ENCODE peak calls at places on chromosomes 2 and 18, in six cellular contexts. A is GM12891, Z is HepG2, K is GM12878, F is H1, T is K562. W is an unnamed sample.

GRCh38 chr2:38377501-38378258 is 607 bp upstream of the ATL2 start:
- DNase-seq in A (no peak), Z (peak), K (no peak), F (no peak), T (no peak), W (no peak)

GRCh38 chr2:237790353-237790752 is 8.2 kb upstream of the RBM44 start:
- DNase-seq in A (no peak), Z (no peak), K (no peak), F (no peak), T (no peak), W (no peak)

GRCh38 chr18:62999392-62999791 is 284.1 kb downstream of the PHLPP1 start:
- DNase-seq in A (no peak), Z (no peak), K (no peak), F (no peak), T (no peak), W (no peak)

GRCh38 chr2:30714811-30715709 is 92.2 kb downstream of the CAPN13 start:
- DNase-seq in A (no peak), Z (no peak), K (no peak), F (peak), T (no peak), W (no peak)

GRCh38 chr18:53756607-53756972 is 467.9 kb downstream of the MBD2 start:
- DNase-seq in A (no peak), Z (no peak), K (no peak), F (no peak), T (no peak), W (no peak)

GRCh38 chr2:66555076-66555475 is 120.2 kb downstream of the MEIS1 start:
- DNase-seq in A (no peak), Z (no peak), K (no peak), F (no peak), T (no peak), W (no peak)

GRCh38 chr2:192091480-192091879 is 103.3 kb downstream of the TMEFF2 start:
- DNase-seq in A (no peak), Z (no peak), K (no peak), F (no peak), T (no peak), W (no peak)

GRCh38 chr18:48954837-48955527 is 4.2 kb upstream of the SMAD7 start:
- DNase-seq in A (no peak), Z (no peak), K (no peak), F (no peak), T (no peak), W (no peak)

GRCh38 chr2:8860239-8860638 is 22.8 kb upstream of the KIDINS220 start:
- DNase-seq in A (no peak), Z (no peak), K (no peak), F (no peak), T (no peak), W (no peak)

GRCh38 chr2:35788543-35788942 is 567.0 kb upstream of the CRIM1 start:
- DNase-seq in A (no peak), Z (no peak), K (no peak), F (no peak), T (no peak), W (no peak)

GRCh38 chr2:102001767-102002142 is 10.0 kb downstream of the IL1R2 start:
- DNase-seq in A (no peak), Z (no peak), K (no peak), F (no peak), T (no peak), W (no peak)

GRCh38 chr2:137939026-137939425 is 25.2 kb upstream of the HNMT start:
- DNase-seq in A (no peak), Z (no peak), K (no peak), F (no peak), T (no peak), W (no peak)

GRCh38 chr2:9897331-9897737 is 54.1 kb downstream of the TAF1B start:
- DNase-seq in A (no peak), Z (no peak), K (peak), F (no peak), T (no peak), W (no peak)
- TF ChIP-seq POLR2A in A (no peak), Z (no peak), K (no peak), F (no peak), T (no peak), W (no peak)

DNA sequence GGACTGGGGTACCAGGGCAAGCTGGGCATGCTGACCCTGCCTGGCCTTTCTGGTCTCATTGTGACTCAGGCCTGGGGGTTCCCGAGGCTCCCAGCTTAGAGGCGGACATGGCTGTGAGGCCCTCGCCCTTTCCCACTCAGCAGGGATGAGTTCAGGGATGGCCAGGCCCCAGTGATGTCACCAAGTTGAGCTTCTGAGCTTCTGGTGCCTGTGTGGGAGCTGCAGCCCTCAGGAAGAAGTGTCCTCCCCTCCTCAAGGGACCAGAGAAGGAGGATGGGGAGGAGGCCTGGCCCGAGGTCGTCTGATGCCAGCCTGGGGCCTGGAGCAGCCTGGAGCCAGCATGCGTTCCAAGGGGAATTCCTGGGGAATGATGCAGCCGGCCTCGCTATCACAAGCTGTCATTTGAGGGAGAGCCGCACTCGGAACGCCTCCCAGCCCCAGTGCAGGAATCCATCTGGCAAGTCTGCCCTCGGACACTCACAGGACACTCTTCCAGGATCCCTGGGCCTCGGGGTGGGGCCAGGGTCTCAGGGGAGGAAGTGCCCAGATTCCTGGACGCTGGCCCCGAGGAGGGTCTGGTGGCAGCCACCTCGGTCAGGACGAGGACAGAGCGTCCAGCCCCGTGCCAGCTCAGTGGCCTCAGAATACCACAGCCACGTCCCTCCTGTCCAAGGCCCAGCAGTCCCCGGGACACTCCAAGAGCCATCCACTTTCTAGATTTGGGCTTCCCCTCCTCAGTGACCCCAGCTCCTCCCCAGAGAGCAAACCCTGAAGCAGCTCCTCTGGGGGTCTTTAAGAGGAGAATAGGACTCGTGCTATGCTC is 61.2 kb upstream of the GPC1 start:
- DNase-seq in A (no peak), Z (peak), K (no peak), F (no peak), T (no peak), W (no peak)
- TF ChIP-seq POLR2AphosphoS5 in A (no peak), Z (no peak), K (no peak), F (no peak), T (no peak), W (no peak)

GRCh38 chr2:158904126-158904525 is 64.3 kb upstream of the TANC1 start:
- DNase-seq in A (no peak), Z (no peak), K (no peak), F (no peak), T (no peak), W (no peak)

GRCh38 chr2:158907926-158908462 is 60.4 kb upstream of the TANC1 start:
- DNase-seq in A (no peak), Z (no peak), K (no peak), F (no peak), T (no peak), W (no peak)

GRCh38 chr2:158904620-158905177 is 63.7 kb upstream of the TANC1 start:
- DNase-seq in A (no peak), Z (no peak), K (no peak), F (no peak), T (no peak), W (no peak)

GRCh38 chr2:158902005-158902398 is 66.4 kb upstream of the TANC1 start:
- DNase-seq in A (no peak), Z (no peak), K (no peak), F (no peak), T (no peak), W (no peak)

DNA sequence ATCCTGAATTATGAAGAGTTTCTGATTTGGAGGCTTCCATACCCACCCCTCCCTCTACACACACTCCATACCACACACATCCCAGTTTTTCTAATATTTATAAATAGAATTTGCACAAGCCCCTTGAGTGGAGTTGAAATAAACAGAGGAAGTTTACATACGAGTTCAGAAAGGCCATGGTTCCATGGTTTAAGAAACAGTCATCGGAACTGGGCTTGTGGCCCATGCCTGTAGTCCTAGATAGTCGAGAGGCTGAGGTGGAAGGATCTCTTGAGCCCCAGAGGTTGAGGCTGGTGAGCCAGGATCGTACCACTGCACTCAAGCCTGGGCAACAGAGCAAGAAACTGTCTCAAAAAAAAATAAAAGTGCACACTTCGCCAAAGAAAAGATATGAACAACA is 62.6 kb upstream of the TANC1 start:
- DNase-seq in A (no peak), Z (no peak), K (no peak), F (no peak), T (no peak), W (no peak)
- TF ChIP-seq TAF1 in A (no peak), Z (no peak), K (no peak), F (no peak), T (no peak), W (no peak)

GRCh38 chr2:216500572-216500971 is 1.9 kb downstream of the RPL37A start:
- DNase-seq in A (no peak), Z (no peak), K (no peak), F (no peak), T (no peak), W (no peak)

GRCh38 chr2:216497382-216497781 is 1.3 kb upstream of the RPL37A start:
- DNase-seq in A (no peak), Z (no peak), K (no peak), F (no peak), T (no peak), W (no peak)

GRCh38 chr2:216497808-216498366 is 757 bp upstream of the RPL37A start:
- DNase-seq in A (no peak), Z (no peak), K (no peak), F (no peak), T (peak), W (no peak)

GRCh38 chr2:216499641-216500218 is 1.1 kb downstream of the RPL37A start:
- DNase-seq in A (no peak), Z (no peak), K (no peak), F (no peak), T (no peak), W (no peak)

DNA sequence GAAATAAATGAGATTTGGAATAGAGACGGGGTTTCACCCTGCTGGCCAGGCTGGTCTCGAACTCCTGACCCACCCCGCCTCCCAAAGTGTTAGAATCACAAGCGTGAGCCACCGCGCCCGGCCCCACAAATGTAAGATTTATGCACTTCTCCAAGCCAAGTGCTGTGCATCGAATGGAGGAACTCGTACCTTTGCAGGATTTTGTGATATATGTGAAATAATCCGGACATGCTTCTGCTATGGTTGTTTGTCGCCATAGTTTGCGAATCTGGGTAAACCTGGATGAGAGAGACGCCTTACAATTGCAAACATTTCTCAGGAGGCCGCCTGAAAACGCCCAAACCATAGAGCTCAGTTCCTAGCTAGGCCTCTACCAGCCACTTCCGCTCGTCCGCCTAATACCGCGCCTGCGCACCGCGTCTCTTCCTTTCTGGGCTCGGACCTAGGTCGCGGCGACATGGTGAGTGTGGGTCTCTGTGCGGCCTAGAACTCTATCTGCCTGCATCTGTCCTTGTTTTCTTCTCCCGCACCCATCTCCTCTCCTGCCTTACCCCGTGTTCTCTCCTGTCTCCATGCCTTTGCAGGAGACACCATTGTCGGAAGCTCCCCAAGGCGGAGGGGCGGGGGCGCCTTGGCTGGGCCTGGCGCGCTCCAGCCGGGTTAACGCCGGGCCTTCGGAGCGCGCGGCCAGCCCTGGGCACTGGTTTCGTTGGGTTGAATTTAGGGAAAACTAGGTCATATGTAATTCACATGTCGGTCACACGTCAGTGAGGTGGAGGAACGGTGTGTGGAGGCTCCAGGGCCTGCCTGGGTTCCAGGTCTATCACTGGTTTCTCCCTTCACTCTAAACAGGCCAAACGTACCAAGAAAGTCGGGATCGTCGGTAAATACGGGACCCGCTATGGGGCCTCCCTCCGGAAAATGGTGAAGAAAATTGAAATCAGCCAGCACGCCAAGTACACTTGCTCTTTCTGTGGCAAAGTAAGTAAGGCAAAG is at the start of gene RPL37A:
- DNase-seq in A (peak), Z (peak), K (peak), F (peak), T (peak), W (peak)
- TF ChIP-seq POLR2A in A (peak), Z (peak), K (peak), F (peak), T (peak), W (peak)

GRCh38 chr18:50679656-50680055 is 119.8 kb downstream of the MAPK4 start:
- DNase-seq in A (no peak), Z (no peak), K (no peak), F (no peak), T (no peak), W (no peak)

GRCh38 chr18:50674307-50674706 is 114.4 kb downstream of the MAPK4 start:
- DNase-seq in A (no peak), Z (no peak), K (no peak), F (no peak), T (no peak), W (no peak)

GRCh38 chr18:50675043-50675442 is 115.2 kb downstream of the MAPK4 start:
- DNase-seq in A (no peak), Z (no peak), K (no peak), F (no peak), T (no peak), W (no peak)

GRCh38 chr18:50678651-50679415 is 118.9 kb downstream of the MAPK4 start:
- DNase-seq in A (no peak), Z (no peak), K (no peak), F (no peak), T (no peak), W (no peak)
- TF ChIP-seq POLR2AphosphoS5 in A (no peak), Z (no peak), K (no peak), F (no peak), T (no peak), W (no peak)

GRCh38 chr2:224997802-224998201 is 44.5 kb downstream of the DOCK10 start:
- DNase-seq in A (no peak), Z (no peak), K (no peak), F (no peak), T (no peak), W (no peak)

GRCh38 chr2:225002039-225002655 is 40.1 kb downstream of the DOCK10 start:
- DNase-seq in A (peak), Z (peak), K (peak), F (peak), T (peak), W (peak)

GRCh38 chr2:224995419-224995818 is 46.8 kb downstream of the DOCK10 start:
- DNase-seq in A (no peak), Z (no peak), K (no peak), F (no peak), T (no peak), W (no peak)

GRCh38 chr2:225002656-225003045 is 39.6 kb downstream of the DOCK10 start:
- DNase-seq in A (no peak), Z (no peak), K (peak), F (no peak), T (no peak), W (no peak)

GRCh38 chr2:224999784-225000183 is 42.5 kb downstream of the DOCK10 start:
- DNase-seq in A (no peak), Z (no peak), K (no peak), F (no peak), T (no peak), W (no peak)
- TF ChIP-seq TAF1 in A (no peak), Z (no peak), K (no peak), F (no peak), T (no peak), W (no peak)

GRCh38 chr2:168890006-168890782 is at the start of gene SPC25:
- DNase-seq in A (peak), Z (peak), K (peak), F (peak), T (peak), W (peak)
- TF ChIP-seq POLR2A in A (no peak), Z (peak), K (peak), F (no peak), T (peak), W (peak)

DNA sequence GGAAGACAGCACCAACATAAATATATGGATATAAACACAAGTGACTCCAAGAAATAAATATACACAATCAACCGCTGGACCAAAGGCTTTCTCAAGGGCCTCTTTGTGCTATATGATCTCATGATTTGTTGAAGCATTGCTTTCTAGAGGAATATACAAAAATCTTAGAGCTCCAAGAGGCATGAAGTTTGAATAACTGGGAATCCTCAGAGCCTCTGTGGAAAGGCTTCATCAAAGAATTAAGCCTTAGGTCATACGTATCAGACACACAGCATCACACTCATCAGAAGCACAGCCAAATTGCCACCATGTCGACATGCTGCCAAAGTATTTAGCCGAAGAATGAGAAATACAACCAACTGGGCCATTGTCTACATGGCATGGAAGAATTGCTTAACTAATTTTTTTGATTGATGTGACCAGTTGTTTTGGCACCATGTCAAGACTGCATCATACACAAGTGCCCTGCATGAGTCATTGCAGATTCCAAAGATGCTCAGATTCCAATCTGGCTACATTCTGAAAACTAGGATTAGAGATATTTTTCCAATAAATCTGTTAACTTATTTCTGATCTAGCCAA is 860.6 kb upstream of the ZEB2 start:
- DNase-seq in A (no peak), Z (no peak), K (no peak), F (no peak), T (no peak), W (no peak)
- TF ChIP-seq POLR2AphosphoS5 in A (no peak), Z (no peak), K (no peak), F (no peak), T (no peak), W (no peak)